ENCODE peak calls at places on chromosomes 13 and 19, in nine cellular contexts. One of them, this sample, is unnamed.
A peak's percentile ranks its signal among the peaks of the same experiment; 100 is the strongest.

GRCh38 chr19:17879466-17879865 is 7.7 kb downstream of the SLC5A5 start:
- DNase-seq in GM04503: no peak
- DNase-seq in Calu3: no peak
- DNase-seq in fibroblast of lung: no peak
- DNase-seq in endothelial cell: no peak
- DNase-seq in astrocyte of the hippocampus: no peak
- DNase-seq in EL: no peak
- DNase-seq in progenitor cell of endocrine pancreas: no peak
- DNase-seq in AML-193: no peak
- DNase-seq in this sample: no peak

GRCh38 chr19:38037151-38037611 is 130.2 kb downstream of the SIPA1L3 start:
- DNase-seq in GM04503: no peak
- DNase-seq in Calu3: no peak
- DNase-seq in fibroblast of lung: no peak
- DNase-seq in endothelial cell: no peak
- DNase-seq in astrocyte of the hippocampus: no peak
- DNase-seq in EL: no peak
- DNase-seq in progenitor cell of endocrine pancreas: no peak
- DNase-seq in AML-193: no peak
- DNase-seq in this sample: no peak

GRCh38 chr19:7898967-7899366 is 4.7 kb upstream of the MAP2K7 start:
- DNase-seq in GM04503: no peak
- DNase-seq in Calu3: no peak
- DNase-seq in fibroblast of lung: no peak
- DNase-seq in endothelial cell: no peak
- DNase-seq in astrocyte of the hippocampus: no peak
- DNase-seq in EL: no peak
- DNase-seq in progenitor cell of endocrine pancreas: no peak
- DNase-seq in AML-193: no peak
- DNase-seq in this sample: no peak

GRCh38 chr19:13343514-13343913 is 162.8 kb downstream of the CACNA1A start:
- DNase-seq in GM04503: no peak
- DNase-seq in Calu3: no peak
- DNase-seq in fibroblast of lung: no peak
- DNase-seq in endothelial cell: no peak
- DNase-seq in astrocyte of the hippocampus: no peak
- DNase-seq in EL: no peak
- DNase-seq in progenitor cell of endocrine pancreas: no peak
- DNase-seq in AML-193: no peak
- DNase-seq in this sample: no peak

GRCh38 chr19:34480491-34480890 is 1.1 kb upstream of the WTIP start:
- DNase-seq in GM04503: no peak
- DNase-seq in Calu3: no peak
- DNase-seq in fibroblast of lung: no peak
- DNase-seq in endothelial cell: no peak
- DNase-seq in astrocyte of the hippocampus: no peak
- DNase-seq in EL: no peak
- DNase-seq in progenitor cell of endocrine pancreas: no peak
- DNase-seq in AML-193: no peak
- DNase-seq in this sample: no peak

GRCh38 chr19:870963-871401 is 11.5 kb downstream of the CFD start:
- DNase-seq in GM04503: no peak
- DNase-seq in Calu3: no peak
- DNase-seq in fibroblast of lung: peak; percentile 78
- DNase-seq in endothelial cell: no peak
- DNase-seq in astrocyte of the hippocampus: peak; percentile 91
- DNase-seq in EL: no peak
- DNase-seq in progenitor cell of endocrine pancreas: no peak
- DNase-seq in AML-193: no peak
- DNase-seq in this sample: no peak

GRCh38 chr13:38969187-38969586 is 21.4 kb downstream of the STOML3 start:
- DNase-seq in GM04503: no peak
- DNase-seq in Calu3: no peak
- DNase-seq in fibroblast of lung: no peak
- DNase-seq in endothelial cell: no peak
- DNase-seq in astrocyte of the hippocampus: no peak
- DNase-seq in EL: no peak
- DNase-seq in progenitor cell of endocrine pancreas: no peak
- DNase-seq in AML-193: no peak
- DNase-seq in this sample: no peak

GRCh38 chr19:4635763-4636135 is 3.6 kb upstream of the TNFAIP8L1 start:
- DNase-seq in GM04503: no peak
- DNase-seq in Calu3: no peak
- DNase-seq in fibroblast of lung: no peak
- DNase-seq in endothelial cell: no peak
- DNase-seq in astrocyte of the hippocampus: no peak
- DNase-seq in EL: no peak
- DNase-seq in progenitor cell of endocrine pancreas: no peak
- DNase-seq in AML-193: no peak
- DNase-seq in this sample: no peak

GRCh38 chr13:62920181-62920580 is 1504.5 kb upstream of the PCDH20 start:
- DNase-seq in GM04503: no peak
- DNase-seq in Calu3: no peak
- DNase-seq in fibroblast of lung: no peak
- DNase-seq in endothelial cell: no peak
- DNase-seq in astrocyte of the hippocampus: no peak
- DNase-seq in EL: no peak
- DNase-seq in progenitor cell of endocrine pancreas: no peak
- DNase-seq in AML-193: no peak
- DNase-seq in this sample: no peak

GRCh38 chr19:2578911-2579677 is 103.2 kb downstream of the GADD45B start:
- DNase-seq in GM04503: peak; percentile 75
- DNase-seq in Calu3: peak; percentile 87
- DNase-seq in fibroblast of lung: peak; percentile 93
- DNase-seq in endothelial cell: peak; percentile 85
- DNase-seq in astrocyte of the hippocampus: peak; percentile 96
- DNase-seq in EL: peak; percentile 90
- DNase-seq in progenitor cell of endocrine pancreas: peak; percentile 78
- DNase-seq in AML-193: no peak
- DNase-seq in this sample: peak; percentile 65

GRCh38 chr13:27770809-27771208 is 21.5 kb upstream of the GSX1 start:
- DNase-seq in GM04503: no peak
- DNase-seq in Calu3: peak; percentile 30
- DNase-seq in fibroblast of lung: peak; percentile 11
- DNase-seq in endothelial cell: peak; percentile 44
- DNase-seq in astrocyte of the hippocampus: no peak
- DNase-seq in EL: peak; percentile 21
- DNase-seq in progenitor cell of endocrine pancreas: no peak
- DNase-seq in AML-193: peak; percentile 48
- DNase-seq in this sample: no peak

GRCh38 chr19:7224205-7224833 is 69.9 kb downstream of the INSR start:
- DNase-seq in GM04503: peak; percentile 27
- DNase-seq in Calu3: no peak
- DNase-seq in fibroblast of lung: peak; percentile 53
- DNase-seq in endothelial cell: no peak
- DNase-seq in astrocyte of the hippocampus: peak; percentile 84
- DNase-seq in EL: no peak
- DNase-seq in progenitor cell of endocrine pancreas: no peak
- DNase-seq in AML-193: no peak
- DNase-seq in this sample: no peak

GRCh38 chr13:94268661-94269060 is 210.8 kb downstream of the DCT start:
- DNase-seq in GM04503: no peak
- DNase-seq in Calu3: no peak
- DNase-seq in fibroblast of lung: no peak
- DNase-seq in endothelial cell: no peak
- DNase-seq in astrocyte of the hippocampus: no peak
- DNase-seq in EL: peak; percentile 22
- DNase-seq in progenitor cell of endocrine pancreas: no peak
- DNase-seq in AML-193: no peak
- DNase-seq in this sample: no peak

GRCh38 chr19:54938906-54939305 is 8.4 kb downstream of the NLRP7 start:
- DNase-seq in GM04503: no peak
- DNase-seq in Calu3: no peak
- DNase-seq in fibroblast of lung: no peak
- DNase-seq in endothelial cell: no peak
- DNase-seq in astrocyte of the hippocampus: no peak
- DNase-seq in EL: no peak
- DNase-seq in progenitor cell of endocrine pancreas: no peak
- DNase-seq in AML-193: no peak
- DNase-seq in this sample: no peak

GRCh38 chr19:5767949-5768348 is 16.6 kb downstream of the PRR22 start:
- DNase-seq in GM04503: no peak
- DNase-seq in Calu3: no peak
- DNase-seq in fibroblast of lung: no peak
- DNase-seq in endothelial cell: no peak
- DNase-seq in astrocyte of the hippocampus: no peak
- DNase-seq in EL: no peak
- DNase-seq in progenitor cell of endocrine pancreas: no peak
- DNase-seq in AML-193: no peak
- DNase-seq in this sample: no peak

GRCh38 chr19:30161770-30162169 is 210.4 kb upstream of the ZNF536 start:
- DNase-seq in GM04503: no peak
- DNase-seq in Calu3: no peak
- DNase-seq in fibroblast of lung: no peak
- DNase-seq in endothelial cell: no peak
- DNase-seq in astrocyte of the hippocampus: no peak
- DNase-seq in EL: no peak
- DNase-seq in progenitor cell of endocrine pancreas: no peak
- DNase-seq in AML-193: no peak
- DNase-seq in this sample: no peak

GRCh38 chr19:52665529-52665928 is 27.4 kb upstream of the ZNF83 start:
- DNase-seq in GM04503: no peak
- DNase-seq in Calu3: no peak
- DNase-seq in fibroblast of lung: no peak
- DNase-seq in endothelial cell: no peak
- DNase-seq in astrocyte of the hippocampus: peak; percentile 57
- DNase-seq in EL: peak; percentile 45
- DNase-seq in progenitor cell of endocrine pancreas: no peak
- DNase-seq in AML-193: no peak
- DNase-seq in this sample: no peak

GRCh38 chr13:30616927-30617314 is 799 bp upstream of the USPL1 start:
- DNase-seq in GM04503: peak; percentile 78
- DNase-seq in Calu3: peak; percentile 41
- DNase-seq in fibroblast of lung: peak; percentile 96
- DNase-seq in endothelial cell: peak; percentile 47
- DNase-seq in astrocyte of the hippocampus: peak; percentile 87
- DNase-seq in EL: peak; percentile 79
- DNase-seq in progenitor cell of endocrine pancreas: peak; percentile 49
- DNase-seq in AML-193: peak; percentile 81
- DNase-seq in this sample: peak; percentile 62

GRCh38 chr19:51342631-51343569 is 961 bp upstream of the VSIG10L start:
- DNase-seq in GM04503: no peak
- DNase-seq in Calu3: no peak
- DNase-seq in fibroblast of lung: no peak
- DNase-seq in endothelial cell: no peak
- DNase-seq in astrocyte of the hippocampus: no peak
- DNase-seq in EL: no peak
- DNase-seq in progenitor cell of endocrine pancreas: no peak
- DNase-seq in AML-193: no peak
- DNase-seq in this sample: no peak

GRCh38 chr19:11234486-11235075 is 4.8 kb upstream of the ANGPTL8 start:
- DNase-seq in GM04503: no peak
- DNase-seq in Calu3: no peak
- DNase-seq in fibroblast of lung: no peak
- DNase-seq in endothelial cell: no peak
- DNase-seq in astrocyte of the hippocampus: no peak
- DNase-seq in EL: no peak
- DNase-seq in progenitor cell of endocrine pancreas: no peak
- DNase-seq in AML-193: no peak
- DNase-seq in this sample: no peak

GRCh38 chr19:40687525-40688016 is 2.9 kb downstream of the NUMBL start:
- DNase-seq in GM04503: no peak
- DNase-seq in Calu3: no peak
- DNase-seq in fibroblast of lung: peak; percentile 96
- DNase-seq in endothelial cell: no peak
- DNase-seq in astrocyte of the hippocampus: no peak
- DNase-seq in EL: peak; percentile 65
- DNase-seq in progenitor cell of endocrine pancreas: no peak
- DNase-seq in AML-193: no peak
- DNase-seq in this sample: no peak

GRCh38 chr13:40992678-40993077 is 26.4 kb downstream of the ELF1 start:
- DNase-seq in GM04503: no peak
- DNase-seq in Calu3: no peak
- DNase-seq in fibroblast of lung: no peak
- DNase-seq in endothelial cell: no peak
- DNase-seq in astrocyte of the hippocampus: no peak
- DNase-seq in EL: no peak
- DNase-seq in progenitor cell of endocrine pancreas: no peak
- DNase-seq in AML-193: peak; percentile 29
- DNase-seq in this sample: no peak

GRCh38 chr13:29513002-29513980 is 82.2 kb downstream of the SLC7A1 start:
- DNase-seq in GM04503: no peak
- DNase-seq in Calu3: no peak
- DNase-seq in fibroblast of lung: no peak
- DNase-seq in endothelial cell: no peak
- DNase-seq in astrocyte of the hippocampus: no peak
- DNase-seq in EL: peak; percentile 39
- DNase-seq in progenitor cell of endocrine pancreas: no peak
- DNase-seq in AML-193: no peak
- DNase-seq in this sample: no peak

GRCh38 chr13:45847554-45848224 is 3.9 kb downstream of the SIAH3 start:
- DNase-seq in GM04503: no peak
- DNase-seq in Calu3: peak; percentile 42
- DNase-seq in fibroblast of lung: no peak
- DNase-seq in endothelial cell: no peak
- DNase-seq in astrocyte of the hippocampus: peak; percentile 69
- DNase-seq in EL: no peak
- DNase-seq in progenitor cell of endocrine pancreas: no peak
- DNase-seq in AML-193: peak; percentile 79
- DNase-seq in this sample: no peak

GRCh38 chr13:103354189-103354588 is 288.0 kb upstream of the SLC10A2 start:
- DNase-seq in GM04503: no peak
- DNase-seq in Calu3: no peak
- DNase-seq in fibroblast of lung: peak; percentile 44
- DNase-seq in endothelial cell: no peak
- DNase-seq in astrocyte of the hippocampus: peak; percentile 4
- DNase-seq in EL: no peak
- DNase-seq in progenitor cell of endocrine pancreas: no peak
- DNase-seq in AML-193: no peak
- DNase-seq in this sample: no peak

GRCh38 chr19:45862271-45862563 is 730 bp downstream of the SYMPK start:
- DNase-seq in GM04503: no peak
- DNase-seq in Calu3: no peak
- DNase-seq in fibroblast of lung: no peak
- DNase-seq in endothelial cell: no peak
- DNase-seq in astrocyte of the hippocampus: no peak
- DNase-seq in EL: no peak
- DNase-seq in progenitor cell of endocrine pancreas: no peak
- DNase-seq in AML-193: no peak
- DNase-seq in this sample: no peak

GRCh38 chr13:64985075-64985474 is 2245.1 kb downstream of the PCDH9 start:
- DNase-seq in GM04503: no peak
- DNase-seq in Calu3: no peak
- DNase-seq in fibroblast of lung: no peak
- DNase-seq in endothelial cell: no peak
- DNase-seq in astrocyte of the hippocampus: no peak
- DNase-seq in EL: no peak
- DNase-seq in progenitor cell of endocrine pancreas: no peak
- DNase-seq in AML-193: no peak
- DNase-seq in this sample: no peak

GRCh38 chr13:110133425-110134235 is 173.3 kb downstream of the COL4A1 start:
- DNase-seq in GM04503: no peak
- DNase-seq in Calu3: no peak
- DNase-seq in fibroblast of lung: no peak
- DNase-seq in endothelial cell: no peak
- DNase-seq in astrocyte of the hippocampus: no peak
- DNase-seq in EL: no peak
- DNase-seq in progenitor cell of endocrine pancreas: no peak
- DNase-seq in AML-193: no peak
- DNase-seq in this sample: no peak

GRCh38 chr19:51460164-51460992 is 2.1 kb upstream of the SIGLEC8 start:
- DNase-seq in GM04503: no peak
- DNase-seq in Calu3: no peak
- DNase-seq in fibroblast of lung: no peak
- DNase-seq in endothelial cell: no peak
- DNase-seq in astrocyte of the hippocampus: peak; percentile 3
- DNase-seq in EL: peak; percentile 36
- DNase-seq in progenitor cell of endocrine pancreas: no peak
- DNase-seq in AML-193: peak; percentile 18
- DNase-seq in this sample: no peak

GRCh38 chr13:99336750-99337149 is 29.6 kb upstream of the GPR183 start:
- DNase-seq in GM04503: no peak
- DNase-seq in Calu3: no peak
- DNase-seq in fibroblast of lung: no peak
- DNase-seq in endothelial cell: no peak
- DNase-seq in astrocyte of the hippocampus: no peak
- DNase-seq in EL: no peak
- DNase-seq in progenitor cell of endocrine pancreas: no peak
- DNase-seq in AML-193: no peak
- DNase-seq in this sample: no peak

GRCh38 chr19:46902402-46902766 is 41.6 kb downstream of the ARHGAP35 start:
- DNase-seq in GM04503: no peak
- DNase-seq in Calu3: peak; percentile 72
- DNase-seq in fibroblast of lung: no peak
- DNase-seq in endothelial cell: no peak
- DNase-seq in astrocyte of the hippocampus: peak; percentile 35
- DNase-seq in EL: peak; percentile 70
- DNase-seq in progenitor cell of endocrine pancreas: no peak
- DNase-seq in AML-193: no peak
- DNase-seq in this sample: no peak

This sample was measured in AG04449.